ENCODE peak calls at places on chromosomes 16 and 17, in ten cellular contexts. D, N, J, U, O, S, K, E, X and Q are unnamed samples.

GRCh38 chr16:85641776-85642176 is 28.7 kb downstream of the GSE1 start:
- DNase-seq in D (no peak), N (no peak), J (no peak), U (no peak), O (peak), S (no peak), K (no peak), E (no peak), X (no peak), Q (no peak)

GRCh38 chr17:35312790-35313711 is 60.4 kb downstream of the SLFN11 start:
- DNase-seq in D (peak), N (peak), J (peak), U (no peak), O (peak), S (no peak), K (peak), E (no peak), X (peak), Q (peak)

GRCh38 chr17:49546546-49547535 is 28.8 kb upstream of the NXPH3 start:
- DNase-seq in D (no peak), N (no peak), J (no peak), U (no peak), O (peak), S (no peak), K (no peak), E (no peak), X (no peak), Q (no peak)

GRCh38 chr17:43211123-43211479 is 574 bp upstream of the TMEM106A start:
- DNase-seq in D (no peak), N (no peak), J (peak), U (no peak), O (no peak), S (no peak), K (no peak), E (no peak), X (no peak), Q (no peak)

GRCh38 chr17:77130521-77130920 is 10.2 kb upstream of the SEC14L1 start:
- DNase-seq in D (no peak), N (no peak), J (no peak), U (no peak), O (no peak), S (no peak), K (no peak), E (no peak), X (no peak), Q (no peak)

GRCh38 chr17:16484445-16485169 is 7.4 kb downstream of the LRRC75A start:
- DNase-seq in D (no peak), N (no peak), J (peak), U (no peak), O (no peak), S (no peak), K (no peak), E (no peak), X (no peak), Q (no peak)

GRCh38 chr17:48627242-48627597 is 1.1 kb upstream of the HOXB9 start:
- DNase-seq in D (no peak), N (no peak), J (no peak), U (no peak), O (no peak), S (no peak), K (no peak), E (no peak), X (no peak), Q (no peak)

GRCh38 chr17:63930951-63931575 is 1.1 kb downstream of the CD79B start:
- DNase-seq in D (peak), N (peak), J (no peak), U (no peak), O (peak), S (no peak), K (peak), E (no peak), X (no peak), Q (no peak)

GRCh38 chr17:19728114-19728495 is 11.7 kb upstream of the SLC47A2 start:
- DNase-seq in D (no peak), N (no peak), J (peak), U (no peak), O (peak), S (peak), K (peak), E (peak), X (peak), Q (no peak)

GRCh38 chr16:68866933-68867332 is 23.6 kb downstream of the TANGO6 start:
- DNase-seq in D (no peak), N (no peak), J (no peak), U (no peak), O (no peak), S (no peak), K (no peak), E (no peak), X (no peak), Q (no peak)

GRCh38 chr17:283911-284675 is 68.5 kb downstream of the RPH3AL start:
- DNase-seq in D (no peak), N (no peak), J (no peak), U (no peak), O (peak), S (no peak), K (no peak), E (no peak), X (no peak), Q (no peak)

GRCh38 chr17:57925361-57925990 is 29.7 kb downstream of the CUEDC1 start:
- DNase-seq in D (no peak), N (no peak), J (no peak), U (no peak), O (no peak), S (no peak), K (no peak), E (no peak), X (no peak), Q (no peak)

GRCh38 chr17:74646231-74646630 is 22.7 kb upstream of the CD300E start:
- DNase-seq in D (peak), N (no peak), J (peak), U (no peak), O (no peak), S (no peak), K (no peak), E (no peak), X (peak), Q (no peak)

GRCh38 chr16:25126820-25127232 is 15.3 kb downstream of the LCMT1 start:
- DNase-seq in D (peak), N (no peak), J (peak), U (no peak), O (peak), S (no peak), K (peak), E (no peak), X (peak), Q (no peak)

GRCh38 chr16:49410226-49410625 is 36.6 kb downstream of the C16orf78 start:
- DNase-seq in D (no peak), N (no peak), J (no peak), U (no peak), O (peak), S (no peak), K (no peak), E (no peak), X (no peak), Q (no peak)

GRCh38 chr16:81524382-81524781 is 79.8 kb downstream of the CMIP start:
- DNase-seq in D (no peak), N (no peak), J (no peak), U (no peak), O (no peak), S (no peak), K (no peak), E (no peak), X (no peak), Q (no peak)

GRCh38 chr17:31538080-31538762 is 146.7 kb downstream of the RAB11FIP4 start:
- DNase-seq in D (peak), N (no peak), J (no peak), U (no peak), O (peak), S (no peak), K (no peak), E (no peak), X (no peak), Q (no peak)

GRCh38 chr16:27449434-27450188 is 47.6 kb downstream of the IL21R start:
- DNase-seq in D (peak), N (no peak), J (no peak), U (no peak), O (peak), S (no peak), K (no peak), E (no peak), X (no peak), Q (no peak)

GRCh38 chr17:81429813-81430510 is 34.7 kb downstream of the BAHCC1 start:
- DNase-seq in D (no peak), N (no peak), J (peak), U (no peak), O (no peak), S (no peak), K (peak), E (no peak), X (peak), Q (peak)

GRCh38 chr16:533391-534088 is 6.0 kb downstream of the CAPN15 start:
- DNase-seq in D (no peak), N (no peak), J (no peak), U (no peak), O (peak), S (no peak), K (no peak), E (no peak), X (no peak), Q (no peak)

GRCh38 chr16:530111-530817 is 2.8 kb downstream of the CAPN15 start:
- DNase-seq in D (no peak), N (no peak), J (no peak), U (no peak), O (peak), S (no peak), K (no peak), E (no peak), X (no peak), Q (no peak)

GRCh38 chr16:529012-529575 is 1.6 kb downstream of the CAPN15 start:
- DNase-seq in D (peak), N (no peak), J (no peak), U (no peak), O (peak), S (no peak), K (no peak), E (no peak), X (no peak), Q (no peak)

GRCh38 chr16:534089-534635 is 6.7 kb downstream of the CAPN15 start:
- DNase-seq in D (no peak), N (no peak), J (no peak), U (no peak), O (peak), S (no peak), K (no peak), E (no peak), X (no peak), Q (no peak)

GRCh38 chr16:531494-532125 is 4.1 kb downstream of the CAPN15 start:
- DNase-seq in D (no peak), N (no peak), J (no peak), U (no peak), O (no peak), S (no peak), K (no peak), E (no peak), X (no peak), Q (no peak)
- TF ChIP-seq CTCF in D (no peak), N (no peak), J (no peak), U (no peak), O (no peak), S (no peak), K (no peak), E (no peak), X (no peak), Q (no peak)

GRCh38 chr17:28498652-28499365 is 7.3 kb upstream of the FOXN1 start:
- DNase-seq in D (no peak), N (no peak), J (no peak), U (no peak), O (no peak), S (no peak), K (no peak), E (no peak), X (no peak), Q (no peak)

GRCh38 chr17:28499684-28500357 is 6.3 kb upstream of the FOXN1 start:
- DNase-seq in D (no peak), N (no peak), J (no peak), U (no peak), O (no peak), S (no peak), K (no peak), E (no peak), X (no peak), Q (no peak)

GRCh38 chr17:28495626-28496025 is 10.5 kb upstream of the FOXN1 start:
- DNase-seq in D (no peak), N (no peak), J (no peak), U (no peak), O (no peak), S (no peak), K (no peak), E (no peak), X (no peak), Q (no peak)

GRCh38 chr17:28499366-28499668 is 6.8 kb upstream of the FOXN1 start:
- DNase-seq in D (no peak), N (no peak), J (no peak), U (no peak), O (peak), S (no peak), K (no peak), E (no peak), X (no peak), Q (no peak)

DNA sequence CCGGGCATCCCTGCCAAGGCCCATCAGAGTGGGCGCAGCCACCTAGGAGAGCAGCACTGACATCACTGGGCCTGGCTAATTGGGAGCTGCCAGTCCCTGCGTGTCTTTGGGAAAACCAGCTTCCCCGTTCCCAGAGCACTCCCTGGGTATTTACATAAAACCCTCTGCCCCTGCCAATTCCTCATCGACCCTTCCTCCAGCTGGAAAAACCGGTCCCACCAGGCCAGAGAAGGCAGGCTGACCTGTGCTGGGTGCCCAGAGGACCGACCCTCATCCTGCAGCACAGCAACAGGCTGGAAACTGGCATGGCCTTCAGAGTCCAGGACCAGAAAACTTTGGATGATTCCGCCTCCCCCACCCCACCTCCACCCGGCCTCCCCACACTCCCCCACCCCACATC is 8.2 kb upstream of the FOXN1 start:
- DNase-seq in D (no peak), N (no peak), J (no peak), U (no peak), O (no peak), S (no peak), K (no peak), E (no peak), X (no peak), Q (no peak)
- TF ChIP-seq CTCF in D (no peak), N (no peak), J (no peak), U (no peak), O (no peak), S (no peak), K (no peak), E (no peak), X (no peak), Q (no peak)

DNA sequence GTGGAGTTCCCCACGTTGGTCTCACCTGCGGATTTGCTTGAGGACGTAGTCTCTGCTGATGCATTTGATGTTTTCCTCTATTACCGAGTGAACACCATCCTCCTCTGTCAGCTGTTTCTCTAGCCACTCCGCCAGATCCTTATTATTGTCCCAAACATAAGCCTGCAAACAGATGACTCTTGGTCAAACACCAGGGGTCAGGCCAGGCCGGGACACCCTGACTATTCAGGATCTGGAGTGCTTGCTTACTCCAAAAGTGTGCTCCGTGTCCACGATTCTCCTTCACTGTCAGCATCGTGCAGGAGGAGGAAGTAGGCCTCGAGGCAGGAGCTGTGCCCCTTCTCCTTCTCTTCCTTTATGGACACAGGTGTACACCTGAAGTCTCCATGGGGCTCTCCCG is 140.2 kb downstream of the AATF start:
- DNase-seq in D (no peak), N (no peak), J (no peak), U (no peak), O (no peak), S (no peak), K (no peak), E (no peak), X (no peak), Q (no peak)
- TF ChIP-seq CTCF in D (no peak), N (no peak), J (no peak), U (no peak), O (no peak), S (no peak), K (no peak), E (no peak), X (no peak), Q (peak)

GRCh38 chr17:59561042-59561441 is 4.4 kb upstream of the DHX40 start:
- DNase-seq in D (peak), N (peak), J (peak), U (no peak), O (no peak), S (no peak), K (no peak), E (no peak), X (peak), Q (no peak)

GRCh38 chr17:59558039-59558438 is 7.4 kb upstream of the DHX40 start:
- DNase-seq in D (no peak), N (no peak), J (peak), U (no peak), O (no peak), S (no peak), K (no peak), E (no peak), X (no peak), Q (no peak)

GRCh38 chr17:59558953-59559352 is 6.5 kb upstream of the DHX40 start:
- DNase-seq in D (no peak), N (no peak), J (peak), U (no peak), O (no peak), S (no peak), K (no peak), E (no peak), X (no peak), Q (no peak)
- TF ChIP-seq CTCF in D (peak), N (peak), J (peak), U (no peak), O (no peak), S (peak), K (no peak), E (no peak), X (peak), Q (peak)

GRCh38 chr16:66928702-66929388 is 3.5 kb upstream of the RRAD start:
- DNase-seq in D (peak), N (no peak), J (peak), U (no peak), O (no peak), S (no peak), K (no peak), E (no peak), X (peak), Q (no peak)
- TF ChIP-seq CTCF in D (peak), N (no peak), J (peak), U (no peak), O (no peak), S (peak), K (no peak), E (no peak), X (peak), Q (peak)

GRCh38 chr17:18261659-18262058 is 1.2 kb downstream of the MIEF2 start:
- DNase-seq in D (no peak), N (no peak), J (no peak), U (no peak), O (no peak), S (no peak), K (no peak), E (no peak), X (no peak), Q (no peak)
- TF ChIP-seq CTCF in D (no peak), N (no peak), J (no peak), U (no peak), O (no peak), S (no peak), K (no peak), E (no peak), X (no peak), Q (no peak)